ENCODE peak calls at places on chromosomes 3 and 15, in eight cellular contexts. One of them, this sample, is unnamed.

GRCh38 chr15:77564933-77565332 is 67.8 kb downstream of the LINGO1 start:
- DNase-seq in tibial nerve: no peak
- DNase-seq in brain microvascular endothelial cell: no peak
- DNase-seq in nephron progenitor cell: no peak
- DNase-seq in colonic mucosa: no peak
- DNase-seq in fibroblast of lung: no peak
- DNase-seq in hepatocyte: no peak
- DNase-seq in fibroblast of mammary gland: no peak
- DNase-seq in this sample: no peak

GRCh38 chr15:35725353-35725752 is 179.4 kb upstream of the DPH6 start:
- DNase-seq in hepatocyte: no peak
- DNase-seq in nephron progenitor cell: no peak
- DNase-seq in fibroblast of mammary gland: peak; percentile 13
- DNase-seq in brain microvascular endothelial cell: peak; percentile 49
- DNase-seq in colonic mucosa: no peak
- DNase-seq in tibial nerve: no peak
- DNase-seq in fibroblast of lung: peak; percentile 82
- DNase-seq in this sample: no peak

GRCh38 chr15:31387483-31388118 is 61.0 kb downstream of the KLF13 start:
- DNase-seq in hepatocyte: no peak
- DNase-seq in fibroblast of mammary gland: peak; percentile 35
- DNase-seq in fibroblast of lung: peak; percentile 44
- DNase-seq in tibial nerve: no peak
- DNase-seq in colonic mucosa: peak; percentile 58
- DNase-seq in brain microvascular endothelial cell: no peak
- DNase-seq in nephron progenitor cell: no peak
- DNase-seq in this sample: no peak

GRCh38 chr15:43251863-43252241 is 14.9 kb downstream of the TGM5 start:
- DNase-seq in colonic mucosa: no peak
- DNase-seq in fibroblast of mammary gland: no peak
- DNase-seq in fibroblast of lung: no peak
- DNase-seq in nephron progenitor cell: no peak
- DNase-seq in tibial nerve: no peak
- DNase-seq in hepatocyte: no peak
- DNase-seq in brain microvascular endothelial cell: no peak
- DNase-seq in this sample: no peak

GRCh38 chr15:31577103-31577502 is 250.5 kb downstream of the KLF13 start:
- DNase-seq in colonic mucosa: no peak
- DNase-seq in fibroblast of mammary gland: no peak
- DNase-seq in tibial nerve: no peak
- DNase-seq in brain microvascular endothelial cell: no peak
- DNase-seq in nephron progenitor cell: no peak
- DNase-seq in fibroblast of lung: no peak
- DNase-seq in hepatocyte: no peak
- DNase-seq in this sample: no peak

GRCh38 chr3:187544326-187544725 is 125.9 kb downstream of the SST start:
- DNase-seq in nephron progenitor cell: no peak
- DNase-seq in tibial nerve: no peak
- DNase-seq in fibroblast of mammary gland: no peak
- DNase-seq in hepatocyte: no peak
- DNase-seq in fibroblast of lung: no peak
- DNase-seq in colonic mucosa: no peak
- DNase-seq in brain microvascular endothelial cell: no peak
- DNase-seq in this sample: no peak

GRCh38 chr15:47616876-47617275 is 100.4 kb upstream of the SEMA6D start:
- DNase-seq in fibroblast of lung: no peak
- DNase-seq in nephron progenitor cell: no peak
- DNase-seq in colonic mucosa: no peak
- DNase-seq in brain microvascular endothelial cell: no peak
- DNase-seq in hepatocyte: no peak
- DNase-seq in tibial nerve: no peak
- DNase-seq in fibroblast of mammary gland: no peak
- DNase-seq in this sample: no peak

GRCh38 chr15:36108539-36108938 is 470.9 kb upstream of the CDIN1 start:
- DNase-seq in hepatocyte: no peak
- DNase-seq in brain microvascular endothelial cell: no peak
- DNase-seq in fibroblast of mammary gland: no peak
- DNase-seq in nephron progenitor cell: no peak
- DNase-seq in colonic mucosa: no peak
- DNase-seq in tibial nerve: no peak
- DNase-seq in fibroblast of lung: no peak
- DNase-seq in this sample: no peak

GRCh38 chr15:33089878-33090757 is 104.4 kb downstream of the FMN1 start:
- DNase-seq in brain microvascular endothelial cell: peak; percentile 63
- DNase-seq in hepatocyte: peak; percentile 65
- DNase-seq in fibroblast of lung: peak; percentile 54
- DNase-seq in fibroblast of mammary gland: peak; percentile 76
- DNase-seq in nephron progenitor cell: no peak
- DNase-seq in colonic mucosa: peak; percentile 66
- DNase-seq in tibial nerve: no peak
- DNase-seq in this sample: no peak

GRCh38 chr15:88913850-88914169 is 631 bp upstream of the MFGE8 start:
- DNase-seq in brain microvascular endothelial cell: no peak
- DNase-seq in colonic mucosa: no peak
- DNase-seq in fibroblast of mammary gland: no peak
- DNase-seq in nephron progenitor cell: no peak
- DNase-seq in hepatocyte: no peak
- DNase-seq in fibroblast of lung: no peak
- DNase-seq in tibial nerve: no peak
- DNase-seq in this sample: no peak

GRCh38 chr3:64988188-64988587 is 300.4 kb upstream of the ADAMTS9 start:
- DNase-seq in hepatocyte: no peak
- DNase-seq in brain microvascular endothelial cell: no peak
- DNase-seq in fibroblast of lung: no peak
- DNase-seq in nephron progenitor cell: no peak
- DNase-seq in tibial nerve: no peak
- DNase-seq in fibroblast of mammary gland: peak; percentile 32
- DNase-seq in colonic mucosa: no peak
- DNase-seq in this sample: peak; percentile 28

GRCh38 chr15:60137711-60138396 is 133.7 kb downstream of the FOXB1 start:
- DNase-seq in tibial nerve: no peak
- DNase-seq in nephron progenitor cell: no peak
- DNase-seq in fibroblast of mammary gland: peak; percentile 8
- DNase-seq in brain microvascular endothelial cell: peak; percentile 52
- DNase-seq in colonic mucosa: no peak
- DNase-seq in fibroblast of lung: peak; percentile 82
- DNase-seq in hepatocyte: no peak
- DNase-seq in this sample: no peak

GRCh38 chr3:97831140-97831539 is 9.3 kb downstream of the CRYBG3 start:
- DNase-seq in brain microvascular endothelial cell: no peak
- DNase-seq in fibroblast of mammary gland: no peak
- DNase-seq in nephron progenitor cell: no peak
- DNase-seq in hepatocyte: no peak
- DNase-seq in tibial nerve: no peak
- DNase-seq in fibroblast of lung: no peak
- DNase-seq in colonic mucosa: no peak
- DNase-seq in this sample: no peak

GRCh38 chr3:9026320-9027040 is 63.2 kb upstream of the RAD18 start:
- DNase-seq in fibroblast of mammary gland: no peak
- DNase-seq in tibial nerve: no peak
- DNase-seq in nephron progenitor cell: no peak
- DNase-seq in fibroblast of lung: no peak
- DNase-seq in hepatocyte: no peak
- DNase-seq in brain microvascular endothelial cell: no peak
- DNase-seq in colonic mucosa: no peak
- DNase-seq in this sample: no peak

GRCh38 chr3:12893247-12893646 is 51.9 kb upstream of the RPL32 start:
- DNase-seq in tibial nerve: no peak
- DNase-seq in brain microvascular endothelial cell: no peak
- DNase-seq in fibroblast of lung: no peak
- DNase-seq in nephron progenitor cell: no peak
- DNase-seq in fibroblast of mammary gland: peak; percentile 5
- DNase-seq in hepatocyte: no peak
- DNase-seq in colonic mucosa: no peak
- DNase-seq in this sample: no peak

GRCh38 chr3:20552605-20553275 is 366.7 kb upstream of the SGO1 start:
- DNase-seq in nephron progenitor cell: no peak
- DNase-seq in hepatocyte: no peak
- DNase-seq in fibroblast of mammary gland: no peak
- DNase-seq in colonic mucosa: no peak
- DNase-seq in tibial nerve: no peak
- DNase-seq in fibroblast of lung: no peak
- DNase-seq in brain microvascular endothelial cell: no peak
- DNase-seq in this sample: no peak

GRCh38 chr15:80211976-80212375 is 40.0 kb downstream of the CTXND1 start:
- DNase-seq in hepatocyte: no peak
- DNase-seq in brain microvascular endothelial cell: no peak
- DNase-seq in tibial nerve: no peak
- DNase-seq in colonic mucosa: no peak
- DNase-seq in fibroblast of lung: no peak
- DNase-seq in fibroblast of mammary gland: no peak
- DNase-seq in nephron progenitor cell: no peak
- DNase-seq in this sample: no peak

GRCh38 chr15:91552555-91552954 is 301.0 kb upstream of the SLCO3A1 start:
- DNase-seq in tibial nerve: no peak
- DNase-seq in fibroblast of lung: peak; percentile 47
- DNase-seq in hepatocyte: no peak
- DNase-seq in colonic mucosa: no peak
- DNase-seq in nephron progenitor cell: no peak
- DNase-seq in fibroblast of mammary gland: no peak
- DNase-seq in brain microvascular endothelial cell: no peak
- DNase-seq in this sample: no peak

GRCh38 chr3:98778383-98778782 is 15.2 kb downstream of the ST3GAL6 start:
- DNase-seq in fibroblast of lung: peak; percentile 80
- DNase-seq in nephron progenitor cell: no peak
- DNase-seq in fibroblast of mammary gland: peak; percentile 66
- DNase-seq in colonic mucosa: no peak
- DNase-seq in hepatocyte: no peak
- DNase-seq in brain microvascular endothelial cell: peak; percentile 71
- DNase-seq in tibial nerve: no peak
- DNase-seq in this sample: no peak

DNA sequence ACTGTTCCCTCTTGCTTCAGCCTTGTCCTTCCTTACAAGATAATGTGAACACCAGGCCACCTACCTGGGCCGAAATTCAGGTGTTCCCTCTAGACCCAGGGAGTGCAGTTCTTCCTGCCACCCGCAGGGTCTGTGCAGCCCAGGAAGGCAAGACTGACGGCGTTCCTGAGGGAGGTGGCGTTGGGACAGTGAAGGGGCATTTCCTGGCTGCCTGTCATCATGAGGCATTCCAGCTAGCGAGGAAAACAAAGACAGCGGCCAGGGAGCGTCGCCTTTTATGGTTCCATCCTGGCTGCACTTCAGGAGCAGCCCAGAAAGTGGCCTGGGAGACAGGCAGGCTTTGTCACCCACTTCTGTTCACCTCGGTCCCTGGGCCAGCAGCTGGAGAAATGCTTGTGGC is 84.8 kb upstream of the WNT5A start:
- DNase-seq in brain microvascular endothelial cell: no peak
- DNase-seq in tibial nerve: no peak
- DNase-seq in fibroblast of mammary gland: no peak
- DNase-seq in fibroblast of lung: peak; percentile 45
- DNase-seq in nephron progenitor cell: peak; percentile 49
- DNase-seq in colonic mucosa: peak; percentile 34
- DNase-seq in hepatocyte: peak; percentile 69
- DNase-seq in this sample: peak; percentile 6
- TF ChIP-seq CTCF in brain microvascular endothelial cell: peak; percentile 52
- TF ChIP-seq CTCF in tibial nerve: no peak
- TF ChIP-seq CTCF in fibroblast of mammary gland: no peak
- TF ChIP-seq CTCF in fibroblast of lung: no peak
- TF ChIP-seq CTCF in nephron progenitor cell: peak; percentile 43
- TF ChIP-seq CTCF in colonic mucosa: no peak
- TF ChIP-seq CTCF in hepatocyte: peak; percentile 21
- TF ChIP-seq CTCF in this sample: no peak

DNA sequence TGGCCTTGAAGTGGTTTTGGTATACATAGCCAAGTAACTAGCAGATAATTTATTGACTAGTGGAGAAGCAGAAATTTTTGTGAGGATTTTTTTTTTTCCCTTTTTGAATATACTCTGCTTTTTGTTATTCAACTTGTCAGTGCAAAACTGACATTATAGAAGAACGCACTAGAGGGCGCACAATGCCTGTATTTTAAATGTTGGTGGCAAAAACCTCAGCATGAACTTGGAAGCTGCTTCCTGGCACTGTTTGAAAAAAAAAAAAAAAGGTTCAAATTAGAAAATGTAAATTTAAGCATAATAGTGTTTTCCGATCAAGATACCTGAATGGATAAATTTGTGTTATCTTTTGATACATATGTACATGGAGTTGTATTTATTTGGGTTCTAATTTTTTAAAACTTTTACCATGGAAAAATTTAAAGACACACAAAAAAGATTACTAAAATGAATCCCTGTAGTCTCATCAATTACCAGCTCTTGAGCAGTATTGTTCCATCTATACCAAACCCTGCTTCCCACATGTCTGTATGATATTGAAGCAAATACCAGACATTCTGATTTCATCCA is 56.0 kb downstream of the SLC25A26 start:
- DNase-seq in hepatocyte: peak; percentile 83
- DNase-seq in colonic mucosa: peak; percentile 75
- DNase-seq in fibroblast of lung: peak; percentile 63
- DNase-seq in fibroblast of mammary gland: peak; percentile 79
- DNase-seq in tibial nerve: peak; percentile 45
- DNase-seq in nephron progenitor cell: peak; percentile 69
- DNase-seq in brain microvascular endothelial cell: peak; percentile 79
- DNase-seq in this sample: peak; percentile 66
- TF ChIP-seq CTCF in hepatocyte: peak; percentile 78
- TF ChIP-seq CTCF in colonic mucosa: peak; percentile 55
- TF ChIP-seq CTCF in fibroblast of lung: peak; percentile 57
- TF ChIP-seq CTCF in fibroblast of mammary gland: peak; percentile 60
- TF ChIP-seq CTCF in tibial nerve: peak; percentile 75
- TF ChIP-seq CTCF in nephron progenitor cell: peak; percentile 77
- TF ChIP-seq CTCF in brain microvascular endothelial cell: peak; percentile 63
- TF ChIP-seq CTCF in this sample: no peak

DNA sequence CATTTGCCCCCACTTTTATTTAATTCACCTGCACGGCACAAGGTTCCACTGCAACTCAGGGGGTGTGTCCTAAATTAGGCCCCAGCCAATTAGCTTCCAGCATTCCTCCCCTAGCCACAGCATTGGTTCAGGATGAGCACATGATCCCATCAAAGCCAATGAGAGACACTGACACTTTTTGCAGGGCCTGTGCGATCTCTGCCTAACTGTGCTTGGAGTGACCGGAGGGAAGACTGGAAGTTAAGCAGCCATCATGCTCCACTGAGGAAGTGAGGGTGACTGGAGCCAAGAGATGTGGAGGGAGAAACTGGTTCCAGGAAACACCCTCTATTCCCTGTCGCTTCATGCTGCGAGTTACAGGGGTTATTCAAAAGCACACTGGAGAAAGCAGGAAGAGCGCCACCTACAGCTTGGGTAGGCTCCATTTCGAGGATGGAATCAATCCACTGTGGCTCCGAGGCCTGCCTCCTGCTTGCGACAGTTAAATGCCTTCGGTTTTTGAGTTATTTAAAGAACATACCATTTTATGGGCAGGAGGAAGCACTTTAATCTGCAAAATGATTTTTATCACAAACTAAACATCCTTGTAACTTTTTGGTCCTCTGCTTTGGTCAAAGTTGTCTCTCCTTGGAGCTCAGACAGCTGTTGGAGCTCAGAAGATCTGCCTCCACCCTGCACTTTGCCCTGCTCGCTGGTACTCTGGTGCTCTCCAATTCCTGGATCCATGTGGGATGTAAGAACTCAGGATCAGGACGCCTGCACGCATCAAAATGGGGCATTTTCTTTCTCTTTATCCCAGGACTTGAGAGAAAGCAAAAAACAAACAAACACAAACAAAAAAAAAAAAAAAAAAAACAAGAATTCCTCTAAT is 122.4 kb upstream of the WNT5A start:
- DNase-seq in fibroblast of lung: no peak
- DNase-seq in fibroblast of mammary gland: no peak
- DNase-seq in colonic mucosa: no peak
- DNase-seq in tibial nerve: no peak
- DNase-seq in nephron progenitor cell: no peak
- DNase-seq in hepatocyte: no peak
- DNase-seq in brain microvascular endothelial cell: no peak
- DNase-seq in this sample: no peak
- TF ChIP-seq CTCF in fibroblast of lung: no peak
- TF ChIP-seq CTCF in fibroblast of mammary gland: peak; percentile 7
- TF ChIP-seq CTCF in colonic mucosa: no peak
- TF ChIP-seq CTCF in tibial nerve: no peak
- TF ChIP-seq CTCF in nephron progenitor cell: no peak
- TF ChIP-seq CTCF in hepatocyte: no peak
- TF ChIP-seq CTCF in brain microvascular endothelial cell: peak; percentile 23
- TF ChIP-seq CTCF in this sample: no peak

GRCh38 chr3:28069438-28069837 is 172.0 kb upstream of the CMC1 start:
- DNase-seq in hepatocyte: no peak
- DNase-seq in colonic mucosa: no peak
- DNase-seq in fibroblast of lung: no peak
- DNase-seq in brain microvascular endothelial cell: no peak
- DNase-seq in fibroblast of mammary gland: no peak
- DNase-seq in nephron progenitor cell: no peak
- DNase-seq in tibial nerve: no peak
- DNase-seq in this sample: no peak
- TF ChIP-seq CTCF in hepatocyte: no peak
- TF ChIP-seq CTCF in colonic mucosa: no peak
- TF ChIP-seq CTCF in fibroblast of lung: no peak
- TF ChIP-seq CTCF in brain microvascular endothelial cell: no peak
- TF ChIP-seq CTCF in fibroblast of mammary gland: no peak
- TF ChIP-seq CTCF in nephron progenitor cell: no peak
- TF ChIP-seq CTCF in tibial nerve: no peak
- TF ChIP-seq CTCF in this sample: no peak

This sample was measured in Calu3.